ENCODE peak calls at places on chromosomes 12 and 14, in four cellular contexts. C is K562, N is H1, Y is GM12878. V is an unnamed sample.

GRCh38 chr12:98060421-98060820 is 455.0 kb upstream of the TMPO start:
- DNase-seq in N (no peak), C (no peak), Y (no peak), V (no peak)

GRCh38 chr12:20319374-20319773 is 49.0 kb upstream of the PDE3A start:
- DNase-seq in N (no peak), C (no peak), Y (no peak), V (no peak)

GRCh38 chr12:116093915-116094314 is 183.6 kb downstream of the MED13L start:
- DNase-seq in C (no peak), Y (no peak), N (no peak), V (no peak)

GRCh38 chr12:104291867-104292524 is 11.5 kb upstream of the EID3 start:
- DNase-seq in Y (no peak), N (no peak), C (no peak), V (no peak)

GRCh38 chr14:106586098-106586704 is 1059.8 kb downstream of the TMEM121 start:
- DNase-seq in C (peak; percentile 53), N (no peak), Y (no peak), V (peak; percentile 37)

GRCh38 chr12:62603061-62603810 is 136.6 kb downstream of the MON2 start:
- DNase-seq in C (peak; percentile 88), Y (peak; percentile 45), N (peak; percentile 44), V (peak; percentile 76)

GRCh38 chr12:42546709-42547108 is 42.8 kb downstream of the PRICKLE1 start:
- DNase-seq in C (no peak), N (no peak), Y (no peak), V (no peak)

GRCh38 chr12:110704750-110705149 is 15.8 kb upstream of the HVCN1 start:
- DNase-seq in N (no peak), Y (no peak), C (no peak), V (peak; percentile 68)

GRCh38 chr12:28708918-28709371 is 440.1 kb upstream of the FAR2 start:
- DNase-seq in N (no peak), Y (no peak), C (no peak), V (no peak)

DNA sequence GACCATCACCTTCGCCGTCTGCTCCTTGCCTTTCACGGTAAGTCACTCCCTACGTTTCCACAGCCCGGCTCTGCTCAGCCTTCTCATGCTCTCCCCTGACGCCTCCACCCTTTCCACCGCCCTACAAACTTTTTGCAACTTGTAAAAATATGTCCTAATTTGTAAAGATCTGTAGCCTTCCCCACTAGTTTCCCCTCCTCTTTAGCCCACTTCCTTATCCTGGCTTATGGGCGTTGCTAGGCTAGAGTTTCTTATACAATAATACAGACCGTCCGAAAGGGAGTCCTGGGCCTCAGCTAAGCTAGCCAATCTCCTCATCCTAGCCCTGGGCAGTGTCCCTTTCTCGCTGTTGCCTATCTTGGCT is 1.2 kb downstream of the PTGER2 start:
- DNase-seq in Y (no peak), C (no peak), N (no peak), V (no peak)
- TF ChIP-seq RAD21 in Y (no peak), C (no peak), N (no peak), V (no peak)

GRCh38 chr14:101780390-101780789 is 18.9 kb downstream of the PPP2R5C start:
- DNase-seq in N (no peak), C (no peak), Y (no peak), V (no peak)

GRCh38 chr14:101781240-101782061 is 19.9 kb downstream of the PPP2R5C start:
- DNase-seq in N (no peak), C (no peak), Y (no peak), V (no peak)

GRCh38 chr14:101784631-101785030 is 23.1 kb downstream of the PPP2R5C start:
- DNase-seq in Y (no peak), C (no peak), N (no peak), V (no peak)

GRCh38 chr14:101780887-101781239 is 19.4 kb downstream of the PPP2R5C start:
- DNase-seq in N (no peak), C (no peak), Y (no peak), V (no peak)

DNA sequence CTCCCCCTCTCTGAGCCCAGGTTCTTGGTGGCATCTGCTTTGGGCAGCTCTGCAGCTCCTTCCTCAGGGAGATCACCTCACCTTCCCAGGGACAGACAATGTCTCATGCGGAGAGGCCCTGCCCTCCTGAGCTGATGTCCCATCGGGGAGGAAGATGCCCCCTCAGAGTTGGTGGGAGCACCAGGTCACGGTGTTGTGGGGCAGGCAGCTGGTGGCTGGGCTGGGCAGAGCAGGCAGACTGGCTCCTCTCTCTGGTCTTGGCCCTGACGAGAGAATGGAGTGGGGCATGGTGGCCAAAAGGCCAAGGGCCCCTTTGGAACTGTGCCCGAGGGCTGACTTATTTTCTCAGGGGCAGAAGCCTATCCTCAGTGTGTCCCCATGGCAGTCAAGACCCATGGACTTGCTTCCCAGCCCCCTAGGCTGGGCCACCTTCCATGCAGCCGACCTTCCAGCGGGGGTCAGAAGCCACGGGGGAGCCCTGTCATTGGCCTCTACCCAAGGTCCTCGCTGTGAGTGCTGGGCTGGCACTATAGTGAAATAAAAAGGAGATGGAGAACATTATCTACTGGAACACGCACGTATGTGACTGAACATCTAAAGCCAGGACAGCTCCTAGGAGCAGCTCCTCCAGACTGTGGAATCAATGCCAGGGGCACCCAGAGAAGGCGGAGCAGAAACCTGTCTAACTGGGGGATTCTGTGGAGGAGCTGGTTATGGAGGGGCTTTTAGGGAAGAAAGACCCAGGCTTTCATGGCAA is 21.9 kb downstream of the PPP2R5C start:
- DNase-seq in N (no peak), Y (no peak), C (no peak), V (no peak)
- TF ChIP-seq HDAC6 in N (no peak), Y (no peak), C (no peak), V (no peak)

DNA sequence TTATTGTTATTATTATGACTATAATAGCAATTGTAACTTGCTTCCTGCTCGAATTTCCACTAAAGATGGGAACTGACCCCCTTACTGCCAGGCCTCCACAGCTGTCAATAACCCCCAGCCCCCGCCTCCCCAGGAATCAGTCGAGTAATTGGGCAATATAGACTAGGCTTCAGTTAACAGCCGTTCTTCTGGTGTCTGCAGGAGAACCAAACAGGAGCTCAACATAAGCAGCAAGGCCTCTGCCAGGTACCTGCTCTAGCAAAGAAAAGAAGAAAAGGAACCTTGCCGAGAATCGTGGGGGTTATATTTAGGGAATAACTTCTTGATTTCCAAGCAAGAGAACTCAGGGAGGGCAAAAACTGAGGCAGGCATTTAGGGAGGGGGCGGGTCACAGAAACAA is 21.8 kb downstream of the HOXC4 start:
- DNase-seq in N (no peak), C (no peak), Y (no peak), V (no peak)
- TF ChIP-seq RAD21 in N (no peak), C (no peak), Y (no peak), V (no peak)

GRCh38 chr12:123907726-123908476 is 64.7 kb downstream of the CCDC92 start:
- DNase-seq in C (peak; percentile 31), N (no peak), Y (no peak), V (no peak)
- TF ChIP-seq HDAC6 in C (no peak), N (no peak), Y (no peak), V (no peak)

DNA sequence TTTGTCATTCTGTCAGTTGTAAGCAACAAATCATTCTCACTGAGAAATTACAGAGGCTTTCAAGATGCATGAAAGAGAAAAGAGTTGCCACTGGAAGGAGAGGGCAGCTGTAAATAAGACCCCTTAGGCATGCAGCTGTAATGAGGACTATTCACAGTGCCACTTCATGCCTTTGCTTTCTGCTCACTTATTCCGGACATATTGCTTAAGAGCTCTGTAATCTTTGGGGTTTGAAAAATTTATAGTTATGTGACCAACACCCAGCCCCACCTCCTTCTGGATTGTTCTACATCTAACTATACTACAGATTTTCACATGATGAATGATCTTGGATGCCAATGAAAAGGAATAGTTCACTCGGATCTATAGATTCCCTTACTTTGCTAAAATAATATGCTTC is 194.8 kb upstream of the DCN start:
- DNase-seq in C (no peak), Y (no peak), N (no peak), V (no peak)
- TF ChIP-seq RAD21 in C (no peak), Y (no peak), N (no peak), V (no peak)

GRCh38 chr12:102439391-102440108 is 40.8 kb downstream of the IGF1 start:
- DNase-seq in C (no peak), N (no peak), Y (no peak), V (no peak)

GRCh38 chr12:102444707-102445106 is 35.7 kb downstream of the IGF1 start:
- DNase-seq in C (no peak), Y (no peak), N (no peak), V (no peak)

GRCh38 chr12:102440109-102440405 is 40.3 kb downstream of the IGF1 start:
- DNase-seq in Y (no peak), C (no peak), N (no peak), V (no peak)

GRCh38 chr12:102441077-102441596 is 39.2 kb downstream of the IGF1 start:
- DNase-seq in Y (no peak), C (peak; percentile 67), N (no peak), V (peak; percentile 6)

GRCh38 chr12:102444093-102444492 is 36.3 kb downstream of the IGF1 start:
- DNase-seq in N (no peak), C (no peak), Y (no peak), V (no peak)
- TF ChIP-seq HDAC6 in N (no peak), C (no peak), Y (no peak), V (no peak)

DNA sequence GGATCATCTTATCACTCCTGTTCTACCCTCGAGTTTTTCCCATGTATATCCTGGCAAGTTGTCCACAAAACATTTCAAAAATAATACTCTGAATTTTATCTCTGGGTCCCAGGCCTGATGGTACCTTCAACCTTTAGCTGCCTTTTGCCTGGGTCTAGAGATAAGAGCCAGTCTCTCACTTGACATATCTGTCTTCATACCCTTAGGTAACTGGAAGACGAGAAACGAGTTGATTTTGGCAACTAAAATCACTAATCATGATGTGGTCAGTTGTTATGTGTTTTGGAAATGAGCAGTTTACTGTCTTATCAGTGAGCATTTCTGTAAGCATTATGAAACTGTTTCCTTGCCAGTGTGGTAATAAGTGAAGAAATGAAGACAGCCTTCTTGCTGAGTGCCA is 6.3 kb downstream of the RNF10 start:
- DNase-seq in C (peak; percentile 89), Y (no peak), N (no peak), V (no peak)
- TF ChIP-seq RAD21 in C (peak; percentile 8), Y (no peak), N (no peak), V (no peak)

DNA sequence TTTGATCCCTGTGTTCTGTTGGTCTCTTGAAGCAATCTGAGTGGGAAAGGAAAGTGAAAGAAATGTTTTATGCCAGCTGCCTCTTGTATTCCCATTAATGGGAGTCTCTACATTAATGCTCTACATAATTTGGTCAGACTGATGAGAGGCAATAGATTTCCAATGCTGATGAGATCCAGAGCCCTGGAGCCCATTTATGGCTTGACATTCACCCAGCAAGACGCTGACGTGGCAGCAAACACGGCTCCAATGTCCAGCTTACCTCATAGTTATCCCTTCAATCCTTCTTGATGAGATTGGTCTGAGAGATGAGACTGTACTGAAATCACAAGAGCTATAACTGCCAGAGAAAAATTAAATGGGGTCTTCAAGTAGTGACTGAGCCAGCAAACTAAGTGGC is 7.1 kb upstream of the MYO1A start:
- DNase-seq in N (no peak), C (no peak), Y (no peak), V (no peak)
- TF ChIP-seq HDAC6 in N (no peak), C (no peak), Y (no peak), V (no peak)

DNA sequence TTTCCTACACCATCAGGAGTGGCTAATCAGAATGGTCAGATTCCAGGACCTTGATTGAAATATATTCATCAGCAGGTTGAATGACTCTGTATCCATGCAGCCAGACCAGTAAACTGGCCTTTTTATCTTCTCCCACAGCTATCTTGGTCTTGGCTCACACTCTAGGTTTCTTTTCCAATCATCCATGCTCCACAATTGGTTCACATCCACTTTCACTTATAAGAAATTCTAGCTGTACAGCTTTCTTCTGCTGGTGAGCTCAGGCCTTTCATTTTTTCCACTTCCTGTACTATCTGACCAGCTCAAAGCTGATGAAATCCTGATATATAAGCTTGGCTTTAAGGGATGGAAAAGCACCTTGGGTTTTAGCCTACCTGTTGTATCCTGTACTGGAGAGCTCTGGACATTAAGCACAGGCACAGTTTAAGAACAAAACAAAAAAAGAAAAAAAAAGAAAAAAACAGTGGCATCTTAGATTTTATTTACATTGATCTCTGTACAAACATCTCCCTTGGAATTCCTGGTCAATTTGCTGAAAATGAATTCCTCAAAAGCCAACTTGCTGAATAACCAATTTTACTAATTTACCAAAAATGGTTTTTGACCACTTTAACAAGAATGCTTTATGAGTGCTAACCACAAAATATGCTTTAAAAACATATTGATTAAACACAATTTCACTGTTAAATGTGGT is 91.6 kb upstream of the PAWR start:
- DNase-seq in Y (no peak), N (no peak), C (no peak), V (no peak)
- TF ChIP-seq RAD21 in Y (no peak), N (no peak), C (no peak), V (no peak)

V was measured in HepG2.